ENCODE peak calls at places on chromosomes 5 and 9, in eight cellular contexts. One of them, this sample, is unnamed.

GRCh38 chr5:158676642-158677489 is 422.9 kb downstream of the EBF1 start:
- DNase-seq in MCF 10A: no peak
- DNase-seq in choroid plexus epithelial cell: no peak
- DNase-seq in AG09309: no peak
- DNase-seq in heart left ventricle: no peak
- DNase-seq in lower lobe of right lung: no peak
- DNase-seq in fibroblast of mammary gland: no peak
- DNase-seq in Peyer's patch: peak
- DNase-seq in this sample: no peak

GRCh38 chr5:115487168-115487567 is 57.4 kb downstream of the FEM1C start:
- DNase-seq in heart left ventricle: no peak
- DNase-seq in choroid plexus epithelial cell: no peak
- DNase-seq in fibroblast of mammary gland: no peak
- DNase-seq in MCF 10A: no peak
- DNase-seq in lower lobe of right lung: no peak
- DNase-seq in Peyer's patch: no peak
- DNase-seq in AG09309: no peak
- DNase-seq in this sample: no peak

GRCh38 chr5:4862500-4862899 is 277.6 kb upstream of the ADAMTS16 start:
- DNase-seq in Peyer's patch: no peak
- DNase-seq in fibroblast of mammary gland: peak
- DNase-seq in lower lobe of right lung: no peak
- DNase-seq in choroid plexus epithelial cell: peak
- DNase-seq in AG09309: peak
- DNase-seq in heart left ventricle: no peak
- DNase-seq in MCF 10A: peak
- DNase-seq in this sample: no peak

GRCh38 chr5:56815657-56816545 is 552 bp downstream of the MAP3K1 start:
- DNase-seq in lower lobe of right lung: peak
- DNase-seq in choroid plexus epithelial cell: peak
- DNase-seq in MCF 10A: peak
- DNase-seq in Peyer's patch: peak
- DNase-seq in fibroblast of mammary gland: peak
- DNase-seq in heart left ventricle: peak
- DNase-seq in AG09309: no peak
- DNase-seq in this sample: peak

GRCh38 chr5:143582869-143583268 is 179.4 kb upstream of the NR3C1 start:
- DNase-seq in heart left ventricle: no peak
- DNase-seq in lower lobe of right lung: no peak
- DNase-seq in fibroblast of mammary gland: peak
- DNase-seq in choroid plexus epithelial cell: peak
- DNase-seq in Peyer's patch: no peak
- DNase-seq in AG09309: no peak
- DNase-seq in MCF 10A: peak
- DNase-seq in this sample: no peak

GRCh38 chr9:34187891-34188240 is 9.0 kb downstream of the UBAP1 start:
- DNase-seq in Peyer's patch: no peak
- DNase-seq in MCF 10A: no peak
- DNase-seq in fibroblast of mammary gland: no peak
- DNase-seq in choroid plexus epithelial cell: peak
- DNase-seq in AG09309: no peak
- DNase-seq in heart left ventricle: no peak
- DNase-seq in lower lobe of right lung: no peak
- DNase-seq in this sample: no peak

GRCh38 chr5:159262859-159263568 is at the start of gene UBLCP1:
- DNase-seq in Peyer's patch: peak
- DNase-seq in heart left ventricle: peak
- DNase-seq in MCF 10A: peak
- DNase-seq in AG09309: peak
- DNase-seq in fibroblast of mammary gland: peak
- DNase-seq in choroid plexus epithelial cell: peak
- DNase-seq in lower lobe of right lung: peak
- DNase-seq in this sample: peak

GRCh38 chr5:166781729-166782128 is 1509.7 kb upstream of the WWC1 start:
- DNase-seq in choroid plexus epithelial cell: peak
- DNase-seq in MCF 10A: no peak
- DNase-seq in heart left ventricle: no peak
- DNase-seq in lower lobe of right lung: no peak
- DNase-seq in Peyer's patch: no peak
- DNase-seq in fibroblast of mammary gland: no peak
- DNase-seq in AG09309: no peak
- DNase-seq in this sample: no peak

GRCh38 chr5:77679791-77680190 is 41.3 kb upstream of the OTP start:
- DNase-seq in lower lobe of right lung: no peak
- DNase-seq in fibroblast of mammary gland: peak
- DNase-seq in choroid plexus epithelial cell: peak
- DNase-seq in Peyer's patch: no peak
- DNase-seq in MCF 10A: peak
- DNase-seq in AG09309: peak
- DNase-seq in heart left ventricle: no peak
- DNase-seq in this sample: no peak

GRCh38 chr9:113609562-113610318 is 146.2 kb downstream of the RGS3 start:
- DNase-seq in lower lobe of right lung: peak
- DNase-seq in MCF 10A: no peak
- DNase-seq in choroid plexus epithelial cell: peak
- DNase-seq in Peyer's patch: peak
- DNase-seq in heart left ventricle: peak
- DNase-seq in fibroblast of mammary gland: peak
- DNase-seq in AG09309: no peak
- DNase-seq in this sample: no peak

GRCh38 chr5:675876-676698 is 17.1 kb downstream of the TPPP start:
- DNase-seq in lower lobe of right lung: peak
- DNase-seq in MCF 10A: no peak
- DNase-seq in heart left ventricle: no peak
- DNase-seq in fibroblast of mammary gland: no peak
- DNase-seq in AG09309: no peak
- DNase-seq in choroid plexus epithelial cell: no peak
- DNase-seq in Peyer's patch: peak
- DNase-seq in this sample: no peak

GRCh38 chr9:2320632-2321031 is 301.0 kb upstream of the VLDLR start:
- DNase-seq in choroid plexus epithelial cell: no peak
- DNase-seq in fibroblast of mammary gland: no peak
- DNase-seq in MCF 10A: no peak
- DNase-seq in Peyer's patch: no peak
- DNase-seq in lower lobe of right lung: no peak
- DNase-seq in AG09309: no peak
- DNase-seq in heart left ventricle: no peak
- DNase-seq in this sample: no peak

GRCh38 chr5:76819851-76820280 is 1.0 kb downstream of the F2RL1 start:
- DNase-seq in heart left ventricle: peak
- DNase-seq in AG09309: no peak
- DNase-seq in fibroblast of mammary gland: no peak
- DNase-seq in lower lobe of right lung: peak
- DNase-seq in Peyer's patch: no peak
- DNase-seq in MCF 10A: no peak
- DNase-seq in choroid plexus epithelial cell: peak
- DNase-seq in this sample: no peak

GRCh38 chr5:158119852-158120708 is 261.1 kb upstream of the CLINT1 start:
- DNase-seq in lower lobe of right lung: no peak
- DNase-seq in MCF 10A: peak
- DNase-seq in Peyer's patch: no peak
- DNase-seq in fibroblast of mammary gland: peak
- DNase-seq in choroid plexus epithelial cell: peak
- DNase-seq in heart left ventricle: no peak
- DNase-seq in AG09309: peak
- DNase-seq in this sample: no peak

GRCh38 chr9:87327567-87328125 is 170.0 kb upstream of the DAPK1 start:
- DNase-seq in choroid plexus epithelial cell: no peak
- DNase-seq in MCF 10A: peak
- DNase-seq in AG09309: no peak
- DNase-seq in lower lobe of right lung: no peak
- DNase-seq in Peyer's patch: no peak
- DNase-seq in fibroblast of mammary gland: no peak
- DNase-seq in heart left ventricle: no peak
- DNase-seq in this sample: no peak

GRCh38 chr5:122350496-122350895 is 38.5 kb downstream of the SNCAIP start:
- DNase-seq in choroid plexus epithelial cell: no peak
- DNase-seq in heart left ventricle: no peak
- DNase-seq in MCF 10A: no peak
- DNase-seq in lower lobe of right lung: no peak
- DNase-seq in AG09309: no peak
- DNase-seq in fibroblast of mammary gland: peak
- DNase-seq in Peyer's patch: no peak
- DNase-seq in this sample: no peak

GRCh38 chr5:41270423-41271251 is 57.3 kb upstream of the C6 start:
- DNase-seq in AG09309: peak
- DNase-seq in MCF 10A: peak
- DNase-seq in lower lobe of right lung: no peak
- DNase-seq in fibroblast of mammary gland: peak
- DNase-seq in Peyer's patch: peak
- DNase-seq in heart left ventricle: peak
- DNase-seq in choroid plexus epithelial cell: peak
- DNase-seq in this sample: no peak

GRCh38 chr9:126225611-126226609 is 100.7 kb upstream of the MVB12B start:
- DNase-seq in AG09309: no peak
- DNase-seq in choroid plexus epithelial cell: no peak
- DNase-seq in Peyer's patch: peak
- DNase-seq in heart left ventricle: no peak
- DNase-seq in fibroblast of mammary gland: no peak
- DNase-seq in lower lobe of right lung: no peak
- DNase-seq in MCF 10A: no peak
- DNase-seq in this sample: no peak

GRCh38 chr9:137785704-137786161 is 91.8 kb upstream of the CACNA1B start:
- DNase-seq in choroid plexus epithelial cell: peak
- DNase-seq in heart left ventricle: no peak
- DNase-seq in MCF 10A: no peak
- DNase-seq in lower lobe of right lung: no peak
- DNase-seq in fibroblast of mammary gland: no peak
- DNase-seq in AG09309: no peak
- DNase-seq in Peyer's patch: no peak
- DNase-seq in this sample: no peak

GRCh38 chr9:130539473-130540223 is 39.7 kb upstream of the FUBP3 start:
- DNase-seq in lower lobe of right lung: no peak
- DNase-seq in choroid plexus epithelial cell: peak
- DNase-seq in heart left ventricle: no peak
- DNase-seq in AG09309: peak
- DNase-seq in fibroblast of mammary gland: peak
- DNase-seq in Peyer's patch: no peak
- DNase-seq in MCF 10A: peak
- DNase-seq in this sample: no peak

GRCh38 chr9:119483153-119483552 is 113.9 kb upstream of the BRINP1 start:
- DNase-seq in heart left ventricle: no peak
- DNase-seq in AG09309: no peak
- DNase-seq in fibroblast of mammary gland: no peak
- DNase-seq in Peyer's patch: no peak
- DNase-seq in lower lobe of right lung: no peak
- DNase-seq in MCF 10A: no peak
- DNase-seq in choroid plexus epithelial cell: no peak
- DNase-seq in this sample: no peak

GRCh38 chr9:119487118-119487827 is 118.0 kb upstream of the BRINP1 start:
- DNase-seq in fibroblast of mammary gland: no peak
- DNase-seq in heart left ventricle: no peak
- DNase-seq in MCF 10A: peak
- DNase-seq in lower lobe of right lung: no peak
- DNase-seq in Peyer's patch: no peak
- DNase-seq in AG09309: no peak
- DNase-seq in choroid plexus epithelial cell: no peak
- DNase-seq in this sample: no peak
- TF ChIP-seq CTCF in fibroblast of mammary gland: no peak
- TF ChIP-seq CTCF in heart left ventricle: no peak
- TF ChIP-seq CTCF in MCF 10A: no peak
- TF ChIP-seq CTCF in lower lobe of right lung: no peak
- TF ChIP-seq CTCF in Peyer's patch: no peak
- TF ChIP-seq CTCF in AG09309: no peak
- TF ChIP-seq CTCF in choroid plexus epithelial cell: no peak
- TF ChIP-seq CTCF in this sample: no peak

DNA sequence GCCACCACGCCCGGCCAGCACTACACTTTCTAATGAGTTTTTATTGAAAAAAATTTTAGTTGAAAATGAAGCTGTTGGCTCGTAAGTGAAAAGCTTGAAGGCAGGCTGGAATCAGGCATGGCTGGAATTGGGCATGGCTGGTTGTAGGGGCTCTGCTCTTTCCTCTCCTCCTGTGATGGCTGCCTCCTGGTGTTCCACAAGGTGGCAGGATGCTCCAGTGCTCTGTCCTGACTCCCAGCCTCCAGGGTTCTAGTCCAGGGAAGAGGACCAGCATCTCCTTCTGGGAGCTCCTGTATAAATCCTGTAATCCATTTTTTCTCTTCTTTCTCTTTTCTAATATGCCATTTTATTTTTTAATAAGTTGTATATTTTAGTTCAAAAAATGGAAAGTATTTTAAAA is 57.2 kb upstream of the DHFR start:
- DNase-seq in AG09309: no peak
- DNase-seq in choroid plexus epithelial cell: peak
- DNase-seq in heart left ventricle: no peak
- DNase-seq in lower lobe of right lung: no peak
- DNase-seq in fibroblast of mammary gland: peak
- DNase-seq in MCF 10A: peak
- DNase-seq in Peyer's patch: no peak
- DNase-seq in this sample: no peak
- TF ChIP-seq CTCF in AG09309: peak
- TF ChIP-seq CTCF in choroid plexus epithelial cell: peak
- TF ChIP-seq CTCF in heart left ventricle: peak
- TF ChIP-seq CTCF in lower lobe of right lung: peak
- TF ChIP-seq CTCF in fibroblast of mammary gland: peak
- TF ChIP-seq CTCF in MCF 10A: peak
- TF ChIP-seq CTCF in Peyer's patch: no peak
- TF ChIP-seq CTCF in this sample: no peak

GRCh38 chr5:38751103-38751502 is 94.7 kb upstream of the OSMR start:
- DNase-seq in lower lobe of right lung: no peak
- DNase-seq in Peyer's patch: no peak
- DNase-seq in fibroblast of mammary gland: peak
- DNase-seq in MCF 10A: peak
- DNase-seq in choroid plexus epithelial cell: peak
- DNase-seq in heart left ventricle: no peak
- DNase-seq in AG09309: no peak
- DNase-seq in this sample: no peak
- TF ChIP-seq CTCF in lower lobe of right lung: no peak
- TF ChIP-seq CTCF in Peyer's patch: no peak
- TF ChIP-seq CTCF in fibroblast of mammary gland: peak
- TF ChIP-seq CTCF in MCF 10A: peak
- TF ChIP-seq CTCF in choroid plexus epithelial cell: peak
- TF ChIP-seq CTCF in heart left ventricle: no peak
- TF ChIP-seq CTCF in AG09309: no peak
- TF ChIP-seq CTCF in this sample: no peak

GRCh38 chr9:115335441-115335840 is 217.5 kb upstream of the TNC start:
- DNase-seq in MCF 10A: no peak
- DNase-seq in AG09309: no peak
- DNase-seq in choroid plexus epithelial cell: no peak
- DNase-seq in Peyer's patch: no peak
- DNase-seq in lower lobe of right lung: no peak
- DNase-seq in heart left ventricle: no peak
- DNase-seq in fibroblast of mammary gland: no peak
- DNase-seq in this sample: no peak

GRCh38 chr9:115341401-115341800 is 223.4 kb upstream of the TNC start:
- DNase-seq in heart left ventricle: peak
- DNase-seq in lower lobe of right lung: no peak
- DNase-seq in Peyer's patch: no peak
- DNase-seq in choroid plexus epithelial cell: no peak
- DNase-seq in AG09309: no peak
- DNase-seq in fibroblast of mammary gland: peak
- DNase-seq in MCF 10A: no peak
- DNase-seq in this sample: no peak

DNA sequence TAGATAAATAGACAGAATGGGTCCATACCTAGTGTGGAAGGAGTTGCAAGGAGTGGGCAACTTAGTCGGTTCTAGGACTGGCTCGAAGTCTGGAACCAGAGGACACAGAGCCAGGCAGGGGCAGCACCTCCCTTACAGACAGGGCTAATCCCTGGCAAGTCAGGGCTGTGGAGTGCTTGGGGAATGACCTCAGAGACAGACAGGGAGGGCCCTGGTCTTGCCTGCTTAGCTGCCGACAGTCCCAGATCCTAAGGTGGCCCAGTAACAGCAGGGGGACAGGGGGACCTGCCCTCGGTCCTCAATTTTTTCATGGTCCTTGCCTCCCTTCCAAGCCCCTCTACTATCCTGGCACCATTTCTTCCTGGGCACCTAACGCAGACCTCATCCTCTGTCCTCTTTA is 222.4 kb upstream of the TNC start:
- DNase-seq in lower lobe of right lung: no peak
- DNase-seq in Peyer's patch: no peak
- DNase-seq in fibroblast of mammary gland: no peak
- DNase-seq in heart left ventricle: no peak
- DNase-seq in AG09309: no peak
- DNase-seq in choroid plexus epithelial cell: no peak
- DNase-seq in MCF 10A: no peak
- DNase-seq in this sample: no peak
- TF ChIP-seq CTCF in lower lobe of right lung: no peak
- TF ChIP-seq CTCF in Peyer's patch: no peak
- TF ChIP-seq CTCF in fibroblast of mammary gland: no peak
- TF ChIP-seq CTCF in heart left ventricle: no peak
- TF ChIP-seq CTCF in AG09309: no peak
- TF ChIP-seq CTCF in choroid plexus epithelial cell: no peak
- TF ChIP-seq CTCF in MCF 10A: no peak
- TF ChIP-seq CTCF in this sample: no peak